ENCODE peak calls at places on chromosomes 13 and 19, in nine cellular contexts. Z is Peyer's patch, V is left ventricle myocardium inferior, I is IMR-90, O is transverse colon, B is stomach, F is heart left ventricle, M is A549, E is body of pancreas. J is an unnamed sample.
A peak's percentile ranks its signal among the peaks of the same experiment; 100 is the strongest.

GRCh38 chr19:2491130-2491801 is 15.3 kb downstream of the GADD45B start:
- DNase-seq in O (peak; percentile 96), B (peak; percentile 98), V (no peak), Z (no peak), I (peak; percentile 84), F (no peak), E (peak; percentile 96), M (no peak), J (peak; percentile 89)

GRCh38 chr19:14218615-14219330 is 12.8 kb upstream of the ADGRL1 start:
- DNase-seq in O (no peak), V (no peak), B (no peak), I (no peak), F (no peak), E (no peak), M (no peak), Z (no peak), J (no peak)

GRCh38 chr19:15251010-15251748 is 18.9 kb upstream of the EPHX3 start:
- DNase-seq in B (no peak), O (no peak), Z (no peak), M (no peak), V (no peak), F (peak; percentile 85), E (no peak), I (peak; percentile 85), J (no peak)

GRCh38 chr19:19489804-19490204 is 25.5 kb downstream of the TSSK6 start:
- DNase-seq in E (no peak), O (no peak), F (no peak), M (no peak), V (no peak), I (no peak), B (peak; percentile 34), Z (no peak), J (no peak)

GRCh38 chr13:107138468-107138867 is 570.5 kb upstream of the ARGLU1 start:
- DNase-seq in B (no peak), M (no peak), Z (no peak), F (no peak), E (no peak), V (no peak), O (no peak), I (no peak), J (no peak)

GRCh38 chr13:30846311-30846710 is 59.8 kb upstream of the MEDAG start:
- DNase-seq in B (no peak), M (no peak), I (peak; percentile 49), Z (no peak), O (no peak), V (no peak), F (no peak), E (no peak), J (no peak)

GRCh38 chr13:112055417-112056206 is 11.3 kb upstream of the SOX1 start:
- DNase-seq in M (no peak), E (no peak), V (no peak), I (no peak), Z (no peak), B (no peak), O (no peak), F (no peak), J (no peak)

GRCh38 chr19:328025-328505 is 16.5 kb downstream of the MIER2 start:
- DNase-seq in E (no peak), F (no peak), Z (no peak), B (no peak), I (no peak), O (no peak), V (no peak), M (no peak), J (no peak)

GRCh38 chr19:55114566-55115145 is 2.8 kb downstream of the PPP1R12C start:
- DNase-seq in O (no peak), V (no peak), E (no peak), B (no peak), I (no peak), Z (no peak), F (no peak), M (no peak), J (no peak)

GRCh38 chr19:55117063-55117635 is 288 bp downstream of the PPP1R12C start:
- DNase-seq in O (peak; percentile 32), I (no peak), V (no peak), B (no peak), E (peak; percentile 22), F (no peak), Z (no peak), M (no peak), J (no peak)

GRCh38 chr19:55113570-55114039 is 3.8 kb downstream of the PPP1R12C start:
- DNase-seq in V (peak; percentile 93), M (peak; percentile 56), B (peak; percentile 58), F (peak; percentile 94), Z (peak; percentile 43), E (peak; percentile 90), O (peak; percentile 81), I (peak; percentile 92), J (peak; percentile 78)

GRCh38 chr19:55116232-55117062 is 990 bp downstream of the PPP1R12C start:
- DNase-seq in M (peak; percentile 91), Z (peak; percentile 79), V (peak; percentile 74), B (peak; percentile 43), O (peak; percentile 69), I (peak; percentile 66), E (peak; percentile 67), F (peak; percentile 77), J (no peak)

DNA sequence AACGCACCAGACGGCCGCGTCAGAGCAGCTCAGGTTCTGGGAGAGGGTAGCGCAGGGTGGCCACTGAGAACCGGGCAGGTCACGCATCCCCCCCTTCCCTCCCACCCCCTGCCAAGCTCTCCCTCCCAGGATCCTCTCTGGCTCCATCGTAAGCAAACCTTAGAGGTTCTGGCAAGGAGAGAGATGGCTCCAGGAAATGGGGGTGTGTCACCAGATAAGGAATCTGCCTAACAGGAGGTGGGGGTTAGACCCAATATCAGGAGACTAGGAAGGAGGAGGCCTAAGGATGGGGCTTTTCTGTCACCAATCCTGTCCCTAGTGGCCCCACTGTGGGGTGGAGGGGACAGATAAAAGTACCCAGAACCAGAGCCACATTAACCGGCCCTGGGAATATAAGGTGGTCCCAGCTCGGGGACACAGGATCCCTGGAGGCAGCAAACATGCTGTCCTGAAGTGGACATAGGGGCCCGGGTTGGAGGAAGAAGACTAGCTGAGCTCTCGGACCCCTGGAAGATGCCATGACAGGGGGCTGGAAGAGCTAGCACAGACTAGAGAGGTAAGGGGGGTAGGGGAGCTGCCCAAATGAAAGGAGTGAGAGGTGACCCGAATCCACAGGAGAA is 1.9 kb downstream of the PPP1R12C start:
- DNase-seq in O (no peak), F (no peak), Z (no peak), B (no peak), M (no peak), E (no peak), I (peak; percentile 62), V (no peak), J (no peak)
- H3K4me1 ChIP-seq in O (peaks cover 50% of the 10 kb centered on the region), F (peaks cover 46% of the 10 kb centered on the region), Z (peaks cover 50% of the 10 kb centered on the region), B (peaks cover 68% of the 10 kb centered on the region), M (peaks cover 30% of the 10 kb centered on the region), E (peaks cover 48% of the 10 kb centered on the region), I (peaks cover 13% of the 10 kb centered on the region), V (peaks cover 73% of the 10 kb centered on the region), J (peaks cover 18% of the 10 kb centered on the region)

GRCh38 chr13:43132228-43132627 is 108.8 kb downstream of the DNAJC15 start:
- DNase-seq in B (peak; percentile 40), M (peak; percentile 19), V (no peak), E (peak; percentile 32), O (peak; percentile 42), I (peak; percentile 36), F (peak; percentile 22), Z (no peak), J (no peak)

GRCh38 chr13:43134896-43135295 is 111.5 kb downstream of the DNAJC15 start:
- DNase-seq in B (no peak), O (no peak), I (no peak), F (no peak), E (no peak), V (no peak), M (no peak), Z (no peak), J (no peak)

GRCh38 chr13:43132911-43133310 is 109.5 kb downstream of the DNAJC15 start:
- DNase-seq in F (no peak), M (no peak), Z (no peak), E (no peak), O (no peak), I (no peak), V (no peak), B (no peak), J (no peak)

GRCh38 chr13:43136940-43137574 is 113.7 kb downstream of the DNAJC15 start:
- DNase-seq in I (no peak), E (no peak), Z (no peak), V (no peak), B (no peak), O (no peak), F (no peak), M (no peak), J (no peak)

DNA sequence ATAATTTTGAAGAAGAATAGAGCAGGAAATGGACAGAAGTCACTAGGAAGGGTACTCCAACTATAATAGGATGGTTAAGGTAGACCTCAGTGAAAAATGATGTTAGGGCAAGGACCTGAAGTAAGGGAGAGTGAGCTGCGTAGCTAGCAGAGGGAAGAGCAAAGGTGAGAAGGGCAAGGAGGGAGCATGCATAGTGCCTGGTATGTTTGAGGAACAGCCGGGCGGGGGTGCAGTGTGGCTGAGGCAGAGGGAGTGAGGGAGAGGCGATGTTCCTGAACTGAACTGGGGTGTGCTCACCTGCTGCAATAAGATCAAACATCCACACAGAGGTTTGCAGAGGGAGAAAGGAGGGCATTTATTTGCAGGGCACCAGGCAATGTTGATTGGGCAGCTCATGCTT is 110.4 kb downstream of the DNAJC15 start:
- DNase-seq in I (no peak), O (no peak), V (no peak), Z (no peak), E (no peak), F (no peak), B (no peak), M (no peak), J (no peak)
- H3K4me1 ChIP-seq in I (no peaks in the 10 kb centered on the region), O (peaks cover 13% of the 10 kb centered on the region), V (no peaks in the 10 kb centered on the region), Z (peaks cover 5% of the 10 kb centered on the region), E (no peaks in the 10 kb centered on the region), F (no peaks in the 10 kb centered on the region), B (no peaks in the 10 kb centered on the region), M (no peaks in the 10 kb centered on the region), J (no peaks in the 10 kb centered on the region)

GRCh38 chr13:113538689-113539058 is 45.9 kb upstream of the TFDP1 start:
- DNase-seq in V (no peak), Z (no peak), M (no peak), B (no peak), F (no peak), O (no peak), E (no peak), I (no peak), J (no peak)

GRCh38 chr13:113540523-113540922 is 44.0 kb upstream of the TFDP1 start:
- DNase-seq in O (no peak), I (no peak), Z (no peak), F (no peak), B (no peak), M (no peak), E (no peak), V (no peak), J (no peak)

GRCh38 chr13:113539176-113539575 is 45.4 kb upstream of the TFDP1 start:
- DNase-seq in I (no peak), V (no peak), F (no peak), O (no peak), Z (no peak), B (no peak), M (no peak), E (no peak), J (peak; percentile 15)

GRCh38 chr13:113537909-113538688 is 46.5 kb upstream of the TFDP1 start:
- DNase-seq in M (no peak), F (peak; percentile 6), Z (no peak), V (no peak), I (no peak), B (no peak), O (no peak), E (no peak), J (peak; percentile 12)

DNA sequence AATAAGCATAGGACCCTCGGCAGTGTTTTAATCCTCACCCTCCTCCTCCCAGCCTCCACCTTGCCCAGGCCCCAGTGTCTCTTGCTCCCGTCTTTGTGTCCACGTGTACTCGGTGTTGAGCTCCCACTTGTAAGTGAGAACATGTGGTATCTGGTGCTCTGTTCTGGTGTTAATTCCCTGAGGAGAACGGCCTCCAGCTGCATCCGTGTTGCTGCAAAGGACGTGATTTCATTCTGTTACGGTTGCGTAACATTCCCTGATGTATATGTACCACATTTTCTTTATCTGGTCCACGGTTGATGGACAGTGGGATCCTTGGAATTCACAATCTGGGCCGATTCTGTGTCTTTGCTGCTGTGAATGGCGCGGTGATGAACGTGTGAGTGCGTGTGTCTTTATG is 44.7 kb upstream of the TFDP1 start:
- DNase-seq in I (no peak), V (no peak), E (no peak), B (no peak), F (no peak), O (no peak), M (no peak), Z (no peak), J (peak; percentile 22)
- H3K4me1 ChIP-seq in I (no peaks in the 10 kb centered on the region), V (peaks cover 4% of the 10 kb centered on the region), E (peaks cover 6% of the 10 kb centered on the region), B (peaks cover 11% of the 10 kb centered on the region), F (no peaks in the 10 kb centered on the region), O (peaks cover 4% of the 10 kb centered on the region), M (no peaks in the 10 kb centered on the region), Z (peaks cover 5% of the 10 kb centered on the region), J (no peaks in the 10 kb centered on the region)

DNA sequence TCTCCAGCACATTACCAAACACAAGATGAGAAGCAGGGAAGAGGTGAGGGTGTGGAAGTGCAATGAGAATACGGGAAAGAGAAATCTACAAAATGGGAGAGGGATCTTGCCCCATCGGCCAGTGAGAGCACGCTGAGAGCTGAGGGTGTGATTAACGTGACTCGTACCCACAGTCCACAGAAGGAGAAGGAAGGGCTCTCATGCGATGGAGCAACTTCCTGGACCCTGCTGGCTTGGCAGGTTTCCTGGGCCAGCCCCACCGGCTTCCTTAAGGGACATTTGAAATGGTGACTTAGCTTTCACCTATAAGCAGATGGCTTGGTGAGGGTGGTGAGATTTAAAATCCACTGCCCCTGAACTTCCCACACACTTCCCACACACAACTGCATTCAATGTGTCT is 740.1 kb downstream of the UQCRFS1 start:
- DNase-seq in Z (no peak), F (peak; percentile 29), O (peak; percentile 26), E (peak; percentile 36), V (peak; percentile 36), M (no peak), B (peak; percentile 27), I (no peak), J (no peak)
- H3K4me1 ChIP-seq in Z (no peaks in the 10 kb centered on the region), F (peaks cover 29% of the 10 kb centered on the region), O (peaks cover 17% of the 10 kb centered on the region), E (peaks cover 13% of the 10 kb centered on the region), V (no peaks in the 10 kb centered on the region), M (no peaks in the 10 kb centered on the region), B (peaks cover 6% of the 10 kb centered on the region), I (no peaks in the 10 kb centered on the region), J (peaks cover 7% of the 10 kb centered on the region)

J was measured in breast epithelium.